ENCODE peak calls at places on chromosome 7, in four cellular contexts. One of them, this sample, is unnamed.

GRCh38 chr7:105689093-105689819 is 108.0 kb upstream of the EFCAB10 start:
- DNase-seq in fibroblast of the aortic adventitia: no peak
- DNase-seq in brain microvascular endothelial cell: no peak
- DNase-seq in PC-3: no peak
- DNase-seq in this sample: no peak

GRCh38 chr7:18610331-18610948 is 114.9 kb downstream of the HDAC9 start:
- DNase-seq in fibroblast of the aortic adventitia: peak
- DNase-seq in brain microvascular endothelial cell: peak
- DNase-seq in PC-3: peak
- DNase-seq in this sample: peak

GRCh38 chr7:140621326-140622035 is 19.1 kb downstream of the DENND2A start:
- DNase-seq in fibroblast of the aortic adventitia: peak
- DNase-seq in brain microvascular endothelial cell: peak
- DNase-seq in PC-3: peak
- DNase-seq in this sample: no peak

GRCh38 chr7:135510603-135511183 is 791 bp upstream of the CNOT4 start:
- DNase-seq in fibroblast of the aortic adventitia: peak
- DNase-seq in brain microvascular endothelial cell: peak
- DNase-seq in PC-3: peak
- DNase-seq in this sample: peak

GRCh38 chr7:13414661-13415105 is 574.8 kb downstream of the ETV1 start:
- DNase-seq in fibroblast of the aortic adventitia: no peak
- DNase-seq in brain microvascular endothelial cell: peak
- DNase-seq in PC-3: peak
- DNase-seq in this sample: peak

GRCh38 chr7:103317009-103317408 is 19.8 kb downstream of the PMPCB start:
- DNase-seq in fibroblast of the aortic adventitia: no peak
- DNase-seq in brain microvascular endothelial cell: no peak
- DNase-seq in PC-3: no peak
- DNase-seq in this sample: no peak

GRCh38 chr7:39733881-39734571 is 110.7 kb downstream of the RALA start:
- DNase-seq in fibroblast of the aortic adventitia: peak
- DNase-seq in brain microvascular endothelial cell: peak
- DNase-seq in PC-3: peak
- DNase-seq in this sample: peak

GRCh38 chr7:148916186-148916585 is 32.1 kb upstream of the EZH2 start:
- DNase-seq in fibroblast of the aortic adventitia: peak
- DNase-seq in brain microvascular endothelial cell: peak
- DNase-seq in PC-3: no peak
- DNase-seq in this sample: peak

GRCh38 chr7:136911362-136911761 is 42.9 kb downstream of the CHRM2 start:
- DNase-seq in fibroblast of the aortic adventitia: no peak
- DNase-seq in brain microvascular endothelial cell: peak
- DNase-seq in PC-3: peak
- DNase-seq in this sample: peak

GRCh38 chr7:77482015-77482414 is 55.1 kb upstream of the PTPN12 start:
- DNase-seq in fibroblast of the aortic adventitia: peak
- DNase-seq in brain microvascular endothelial cell: no peak
- DNase-seq in PC-3: peak
- DNase-seq in this sample: peak

GRCh38 chr7:107972075-107972482 is 30.9 kb downstream of the LAMB1 start:
- DNase-seq in fibroblast of the aortic adventitia: peak
- DNase-seq in brain microvascular endothelial cell: no peak
- DNase-seq in PC-3: no peak
- DNase-seq in this sample: peak

GRCh38 chr7:19522486-19522885 is 186.4 kb downstream of the POLR1F start:
- DNase-seq in fibroblast of the aortic adventitia: peak
- DNase-seq in brain microvascular endothelial cell: peak
- DNase-seq in PC-3: peak
- DNase-seq in this sample: peak

GRCh38 chr7:24812313-24812945 is 55.2 kb upstream of the GSDME start:
- DNase-seq in fibroblast of the aortic adventitia: peak
- DNase-seq in brain microvascular endothelial cell: no peak
- DNase-seq in PC-3: peak
- DNase-seq in this sample: peak

GRCh38 chr7:77565917-77566316 is 28.8 kb downstream of the PTPN12 start:
- DNase-seq in fibroblast of the aortic adventitia: peak
- DNase-seq in brain microvascular endothelial cell: peak
- DNase-seq in PC-3: peak
- DNase-seq in this sample: peak

GRCh38 chr7:130114374-130114773 is 44.0 kb downstream of the KLHDC10 start:
- DNase-seq in fibroblast of the aortic adventitia: no peak
- DNase-seq in brain microvascular endothelial cell: no peak
- DNase-seq in PC-3: no peak
- DNase-seq in this sample: no peak

GRCh38 chr7:100053201-100053600 is 3.6 kb downstream of the ZSCAN21 start:
- DNase-seq in fibroblast of the aortic adventitia: peak
- DNase-seq in brain microvascular endothelial cell: peak
- DNase-seq in PC-3: peak
- DNase-seq in this sample: peak
- TF ChIP-seq CTCF in fibroblast of the aortic adventitia: peak
- TF ChIP-seq CTCF in brain microvascular endothelial cell: peak
- TF ChIP-seq CTCF in PC-3: peak
- TF ChIP-seq CTCF in this sample: peak

DNA sequence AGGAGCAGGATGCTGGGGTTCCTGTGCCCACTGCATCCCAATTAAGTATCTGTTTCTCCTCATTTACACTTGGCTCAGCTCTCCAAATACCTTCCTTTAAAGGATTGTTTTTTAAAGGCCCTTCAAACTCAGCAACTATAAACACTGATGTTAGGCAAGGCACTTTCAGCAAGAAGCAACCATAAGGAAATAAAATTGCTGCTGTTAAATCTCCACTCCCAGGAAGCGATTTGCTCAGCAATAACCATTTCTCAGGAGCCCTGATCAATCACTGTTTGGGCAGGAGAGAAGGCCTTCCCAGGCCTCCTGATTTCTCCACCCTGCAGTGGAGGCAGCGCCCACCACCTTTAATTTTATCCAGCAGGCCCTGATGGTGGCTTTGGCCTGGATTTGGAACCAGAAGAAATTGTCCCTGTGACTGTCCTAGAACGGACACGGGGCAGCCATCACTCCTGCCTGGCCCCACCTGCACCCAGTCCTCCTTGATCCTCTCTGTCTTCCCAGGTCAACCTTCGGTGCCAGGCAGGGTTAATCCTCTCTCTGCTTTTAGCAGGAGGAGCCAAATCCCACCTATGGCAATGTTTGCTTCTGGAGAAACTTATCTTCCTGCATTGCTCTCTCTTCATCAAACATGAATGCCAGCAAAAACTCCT is 199.8 kb downstream of the PLXNA4 start:
- DNase-seq in fibroblast of the aortic adventitia: no peak
- DNase-seq in brain microvascular endothelial cell: no peak
- DNase-seq in PC-3: no peak
- DNase-seq in this sample: no peak
- H3K4me3 ChIP-seq in fibroblast of the aortic adventitia: no peak
- H3K4me3 ChIP-seq in brain microvascular endothelial cell: no peak
- H3K4me3 ChIP-seq in PC-3: no peak
- H3K4me3 ChIP-seq in this sample: no peak

GRCh38 chr7:155581107-155581830 is 34.9 kb upstream of the CNPY1 start:
- DNase-seq in fibroblast of the aortic adventitia: no peak
- DNase-seq in brain microvascular endothelial cell: no peak
- DNase-seq in PC-3: no peak
- DNase-seq in this sample: no peak
- TF ChIP-seq CTCF in fibroblast of the aortic adventitia: no peak
- TF ChIP-seq CTCF in brain microvascular endothelial cell: no peak
- TF ChIP-seq CTCF in PC-3: no peak
- TF ChIP-seq CTCF in this sample: no peak

DNA sequence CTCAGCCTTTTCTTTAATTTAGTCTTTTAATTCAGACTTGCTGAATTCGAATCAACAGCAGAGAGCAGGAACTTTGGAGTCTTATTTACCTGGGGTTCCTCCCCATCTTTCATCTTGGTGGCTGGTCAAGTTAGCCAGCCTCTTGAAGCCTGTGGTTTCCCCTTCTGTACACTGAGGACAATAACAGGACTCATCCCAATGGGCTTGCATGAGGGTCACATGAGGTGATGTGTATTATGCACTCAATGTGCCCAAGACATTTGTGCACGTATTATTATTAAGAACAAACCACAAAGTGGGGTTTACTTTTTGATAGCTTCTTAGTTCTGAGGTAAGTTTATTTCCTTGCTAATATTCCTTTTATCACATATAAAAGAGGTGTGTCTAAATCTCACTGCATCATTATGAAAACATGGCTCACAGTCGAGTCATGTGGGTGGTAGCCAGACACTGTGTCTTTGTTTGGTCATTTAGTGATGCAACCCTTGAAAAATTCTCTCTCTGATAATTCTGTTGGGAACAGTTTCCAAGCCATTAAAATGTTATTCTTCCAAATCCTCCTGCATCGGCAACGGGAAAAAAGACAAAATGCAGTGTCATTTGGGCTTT is 86.5 kb upstream of the GRB10 start:
- DNase-seq in fibroblast of the aortic adventitia: peak
- DNase-seq in brain microvascular endothelial cell: peak
- DNase-seq in PC-3: peak
- DNase-seq in this sample: peak
- H3K4me3 ChIP-seq in fibroblast of the aortic adventitia: no peak
- H3K4me3 ChIP-seq in brain microvascular endothelial cell: no peak
- H3K4me3 ChIP-seq in PC-3: peak
- H3K4me3 ChIP-seq in this sample: no peak

GRCh38 chr7:113015038-113015645 is 71.5 kb downstream of the GPR85 start:
- DNase-seq in fibroblast of the aortic adventitia: peak
- DNase-seq in brain microvascular endothelial cell: peak
- DNase-seq in PC-3: peak
- DNase-seq in this sample: peak
- TF ChIP-seq CTCF in fibroblast of the aortic adventitia: peak
- TF ChIP-seq CTCF in brain microvascular endothelial cell: peak
- TF ChIP-seq CTCF in PC-3: peak
- TF ChIP-seq CTCF in this sample: peak

GRCh38 chr7:4882742-4883351 is 669 bp downstream of the RADIL start:
- DNase-seq in fibroblast of the aortic adventitia: no peak
- DNase-seq in brain microvascular endothelial cell: no peak
- DNase-seq in PC-3: peak
- DNase-seq in this sample: no peak
- H3K4me3 ChIP-seq in fibroblast of the aortic adventitia: peak
- H3K4me3 ChIP-seq in brain microvascular endothelial cell: peak
- H3K4me3 ChIP-seq in PC-3: peak
- H3K4me3 ChIP-seq in this sample: peak

GRCh38 chr7:33841658-33842057 is 63.7 kb upstream of the BMPER start:
- DNase-seq in fibroblast of the aortic adventitia: no peak
- DNase-seq in brain microvascular endothelial cell: peak
- DNase-seq in PC-3: peak
- DNase-seq in this sample: peak

GRCh38 chr7:33841031-33841430 is 64.3 kb upstream of the BMPER start:
- DNase-seq in fibroblast of the aortic adventitia: no peak
- DNase-seq in brain microvascular endothelial cell: no peak
- DNase-seq in PC-3: no peak
- DNase-seq in this sample: no peak

GRCh38 chr7:33837356-33837851 is 67.9 kb upstream of the BMPER start:
- DNase-seq in fibroblast of the aortic adventitia: peak
- DNase-seq in brain microvascular endothelial cell: no peak
- DNase-seq in PC-3: no peak
- DNase-seq in this sample: no peak

GRCh38 chr7:33832326-33832725 is 73.0 kb upstream of the BMPER start:
- DNase-seq in fibroblast of the aortic adventitia: no peak
- DNase-seq in brain microvascular endothelial cell: no peak
- DNase-seq in PC-3: no peak
- DNase-seq in this sample: no peak

DNA sequence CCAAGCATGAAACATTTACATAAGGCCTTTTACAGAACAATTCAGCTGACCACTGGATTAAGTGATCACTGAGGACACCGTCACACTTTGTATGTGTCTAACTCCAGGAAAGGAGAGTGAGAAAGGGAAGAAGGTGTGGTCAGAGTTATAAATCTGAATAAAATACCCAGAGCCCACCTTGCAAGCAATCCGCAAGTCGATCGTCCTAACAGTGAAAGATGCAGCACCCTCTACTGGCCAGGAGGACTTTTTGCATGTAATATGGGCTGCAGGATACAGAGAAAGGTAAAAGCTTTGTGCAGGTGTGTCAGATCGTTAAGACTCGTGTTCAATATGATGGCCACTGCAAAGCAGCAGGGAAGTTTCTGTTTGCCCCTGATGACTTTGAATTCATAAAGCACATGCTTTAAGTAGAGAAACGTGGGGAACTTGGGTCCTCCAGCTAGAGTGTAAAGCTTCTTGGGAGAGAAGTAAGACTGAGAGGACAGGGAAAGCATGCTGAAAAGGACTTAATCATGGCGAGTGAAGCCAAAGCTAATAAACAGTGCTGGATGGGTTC is 68.5 kb upstream of the BMPER start:
- DNase-seq in fibroblast of the aortic adventitia: no peak
- DNase-seq in brain microvascular endothelial cell: no peak
- DNase-seq in PC-3: peak
- DNase-seq in this sample: no peak
- TF ChIP-seq CTCF in fibroblast of the aortic adventitia: peak
- TF ChIP-seq CTCF in brain microvascular endothelial cell: peak
- TF ChIP-seq CTCF in PC-3: peak
- TF ChIP-seq CTCF in this sample: no peak

DNA sequence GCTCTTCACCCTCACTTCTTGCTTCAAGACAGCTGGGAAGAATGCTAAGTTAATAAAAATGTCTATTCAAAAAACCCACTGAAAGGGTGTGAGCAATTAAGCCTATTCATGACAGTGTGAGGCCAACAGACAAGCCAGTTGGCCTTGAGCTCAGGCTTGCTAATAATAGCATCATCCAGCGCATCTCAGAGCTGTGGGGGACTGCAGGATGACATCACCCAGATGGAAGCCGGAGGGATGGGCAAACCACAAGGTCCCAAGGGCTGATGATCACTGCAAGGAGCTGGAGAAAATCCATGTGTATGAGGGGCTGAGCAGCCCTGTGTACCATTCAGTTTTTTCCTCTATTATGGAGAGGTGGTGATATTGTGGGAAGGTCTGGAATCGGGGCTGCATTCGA is 770.4 kb downstream of the TNS3 start:
- DNase-seq in fibroblast of the aortic adventitia: peak
- DNase-seq in brain microvascular endothelial cell: peak
- DNase-seq in PC-3: peak
- DNase-seq in this sample: peak
- H3K4me3 ChIP-seq in fibroblast of the aortic adventitia: no peak
- H3K4me3 ChIP-seq in brain microvascular endothelial cell: no peak
- H3K4me3 ChIP-seq in PC-3: no peak
- H3K4me3 ChIP-seq in this sample: no peak

GRCh38 chr7:1044189-1045037 is at the start of gene GPR146:
- DNase-seq in fibroblast of the aortic adventitia: peak
- DNase-seq in brain microvascular endothelial cell: peak
- DNase-seq in PC-3: peak
- DNase-seq in this sample: peak
- TF ChIP-seq CTCF in fibroblast of the aortic adventitia: peak
- TF ChIP-seq CTCF in brain microvascular endothelial cell: peak
- TF ChIP-seq CTCF in PC-3: peak
- TF ChIP-seq CTCF in this sample: peak